ENCODE peak calls at places on chromosomes 12 and 14, in eight cellular contexts. One of them, this sample, is unnamed.

GRCh38 chr14:75989134-75989533 is 3.6 kb downstream of the IFT43 start:
- DNase-seq in neural crest cell: no peak
- DNase-seq in thoracic aorta: no peak
- DNase-seq in tibial nerve: no peak
- DNase-seq in HL-60: no peak
- DNase-seq in AG09319: peak
- DNase-seq in Peyer's patch: no peak
- DNase-seq in suprapubic skin: no peak
- DNase-seq in this sample: no peak

GRCh38 chr14:105448706-105449111 is 25.9 kb upstream of the CRIP2 start:
- DNase-seq in neural crest cell: peak
- DNase-seq in thoracic aorta: no peak
- DNase-seq in tibial nerve: peak
- DNase-seq in HL-60: no peak
- DNase-seq in AG09319: no peak
- DNase-seq in Peyer's patch: peak
- DNase-seq in suprapubic skin: no peak
- DNase-seq in this sample: peak

GRCh38 chr14:99515301-99516155 is 34.3 kb downstream of the CCNK start:
- DNase-seq in neural crest cell: no peak
- DNase-seq in thoracic aorta: no peak
- DNase-seq in tibial nerve: peak
- DNase-seq in HL-60: no peak
- DNase-seq in AG09319: no peak
- DNase-seq in Peyer's patch: no peak
- DNase-seq in suprapubic skin: peak
- DNase-seq in this sample: no peak

GRCh38 chr12:92759634-92760268 is 57.0 kb downstream of the PLEKHG7 start:
- DNase-seq in neural crest cell: no peak
- DNase-seq in thoracic aorta: no peak
- DNase-seq in tibial nerve: no peak
- DNase-seq in HL-60: peak
- DNase-seq in AG09319: no peak
- DNase-seq in Peyer's patch: no peak
- DNase-seq in suprapubic skin: no peak
- DNase-seq in this sample: no peak

GRCh38 chr12:101697197-101697929 is at the start of gene CHPT1:
- DNase-seq in neural crest cell: peak
- DNase-seq in thoracic aorta: peak
- DNase-seq in tibial nerve: peak
- DNase-seq in HL-60: peak
- DNase-seq in AG09319: no peak
- DNase-seq in Peyer's patch: peak
- DNase-seq in suprapubic skin: peak
- DNase-seq in this sample: peak

GRCh38 chr14:31059152-31059924 is 33.2 kb upstream of the STRN3 start:
- DNase-seq in neural crest cell: no peak
- DNase-seq in thoracic aorta: no peak
- DNase-seq in tibial nerve: no peak
- DNase-seq in HL-60: peak
- DNase-seq in AG09319: peak
- DNase-seq in Peyer's patch: no peak
- DNase-seq in suprapubic skin: no peak
- DNase-seq in this sample: no peak

GRCh38 chr14:20679907-20680306 is 4.5 kb upstream of the RNASE4 start:
- DNase-seq in neural crest cell: no peak
- DNase-seq in thoracic aorta: no peak
- DNase-seq in tibial nerve: no peak
- DNase-seq in HL-60: no peak
- DNase-seq in AG09319: no peak
- DNase-seq in Peyer's patch: no peak
- DNase-seq in suprapubic skin: no peak
- DNase-seq in this sample: no peak

GRCh38 chr14:70782361-70782760 is 27.0 kb downstream of the MAP3K9 start:
- DNase-seq in neural crest cell: no peak
- DNase-seq in thoracic aorta: no peak
- DNase-seq in tibial nerve: no peak
- DNase-seq in HL-60: no peak
- DNase-seq in AG09319: no peak
- DNase-seq in Peyer's patch: no peak
- DNase-seq in suprapubic skin: no peak
- DNase-seq in this sample: no peak

GRCh38 chr14:43988989-43989388 is 518.1 kb downstream of the FSCB start:
- DNase-seq in neural crest cell: no peak
- DNase-seq in thoracic aorta: no peak
- DNase-seq in tibial nerve: no peak
- DNase-seq in HL-60: no peak
- DNase-seq in AG09319: no peak
- DNase-seq in Peyer's patch: no peak
- DNase-seq in suprapubic skin: no peak
- DNase-seq in this sample: no peak

GRCh38 chr12:132282950-132283771 is 46.2 kb downstream of the GALNT9 start:
- DNase-seq in neural crest cell: no peak
- DNase-seq in thoracic aorta: no peak
- DNase-seq in tibial nerve: no peak
- DNase-seq in HL-60: no peak
- DNase-seq in AG09319: no peak
- DNase-seq in Peyer's patch: no peak
- DNase-seq in suprapubic skin: no peak
- DNase-seq in this sample: no peak

GRCh38 chr12:44874981-44875416 is 1.1 kb downstream of the NELL2 start:
- DNase-seq in neural crest cell: no peak
- DNase-seq in thoracic aorta: no peak
- DNase-seq in tibial nerve: no peak
- DNase-seq in HL-60: no peak
- DNase-seq in AG09319: no peak
- DNase-seq in Peyer's patch: peak
- DNase-seq in suprapubic skin: no peak
- DNase-seq in this sample: no peak

GRCh38 chr12:48777501-48778400 is 11.1 kb downstream of the ADCY6 start:
- DNase-seq in neural crest cell: no peak
- DNase-seq in thoracic aorta: no peak
- DNase-seq in tibial nerve: no peak
- DNase-seq in HL-60: no peak
- DNase-seq in AG09319: no peak
- DNase-seq in Peyer's patch: no peak
- DNase-seq in suprapubic skin: no peak
- DNase-seq in this sample: no peak

GRCh38 chr14:23514009-23514962 is 37.3 kb downstream of the ZFHX2 start:
- DNase-seq in neural crest cell: no peak
- DNase-seq in thoracic aorta: no peak
- DNase-seq in tibial nerve: no peak
- DNase-seq in HL-60: no peak
- DNase-seq in AG09319: no peak
- DNase-seq in Peyer's patch: no peak
- DNase-seq in suprapubic skin: no peak
- DNase-seq in this sample: no peak

GRCh38 chr12:1544991-1545700 is 49.2 kb downstream of the FBXL14 start:
- DNase-seq in neural crest cell: no peak
- DNase-seq in thoracic aorta: no peak
- DNase-seq in tibial nerve: no peak
- DNase-seq in HL-60: no peak
- DNase-seq in AG09319: no peak
- DNase-seq in Peyer's patch: no peak
- DNase-seq in suprapubic skin: no peak
- DNase-seq in this sample: no peak

GRCh38 chr12:20367731-20368652 is at the start of gene PDE3A:
- DNase-seq in neural crest cell: peak
- DNase-seq in thoracic aorta: no peak
- DNase-seq in tibial nerve: peak
- DNase-seq in HL-60: peak
- DNase-seq in AG09319: no peak
- DNase-seq in Peyer's patch: peak
- DNase-seq in suprapubic skin: peak
- DNase-seq in this sample: peak

GRCh38 chr12:11897923-11898322 is 172.8 kb upstream of the BCL2L14 start:
- DNase-seq in neural crest cell: no peak
- DNase-seq in thoracic aorta: no peak
- DNase-seq in tibial nerve: no peak
- DNase-seq in HL-60: no peak
- DNase-seq in AG09319: no peak
- DNase-seq in Peyer's patch: no peak
- DNase-seq in suprapubic skin: no peak
- DNase-seq in this sample: no peak

GRCh38 chr12:11906284-11906935 is 164.3 kb upstream of the BCL2L14 start:
- DNase-seq in neural crest cell: no peak
- DNase-seq in thoracic aorta: no peak
- DNase-seq in tibial nerve: no peak
- DNase-seq in HL-60: no peak
- DNase-seq in AG09319: peak
- DNase-seq in Peyer's patch: no peak
- DNase-seq in suprapubic skin: no peak
- DNase-seq in this sample: no peak

GRCh38 chr12:11904124-11904523 is 166.6 kb upstream of the BCL2L14 start:
- DNase-seq in neural crest cell: no peak
- DNase-seq in thoracic aorta: no peak
- DNase-seq in tibial nerve: no peak
- DNase-seq in HL-60: no peak
- DNase-seq in AG09319: no peak
- DNase-seq in Peyer's patch: no peak
- DNase-seq in suprapubic skin: no peak
- DNase-seq in this sample: no peak

GRCh38 chr12:11902525-11902875 is 168.2 kb upstream of the BCL2L14 start:
- DNase-seq in neural crest cell: no peak
- DNase-seq in thoracic aorta: no peak
- DNase-seq in tibial nerve: no peak
- DNase-seq in HL-60: no peak
- DNase-seq in AG09319: no peak
- DNase-seq in Peyer's patch: no peak
- DNase-seq in suprapubic skin: no peak
- DNase-seq in this sample: no peak

DNA sequence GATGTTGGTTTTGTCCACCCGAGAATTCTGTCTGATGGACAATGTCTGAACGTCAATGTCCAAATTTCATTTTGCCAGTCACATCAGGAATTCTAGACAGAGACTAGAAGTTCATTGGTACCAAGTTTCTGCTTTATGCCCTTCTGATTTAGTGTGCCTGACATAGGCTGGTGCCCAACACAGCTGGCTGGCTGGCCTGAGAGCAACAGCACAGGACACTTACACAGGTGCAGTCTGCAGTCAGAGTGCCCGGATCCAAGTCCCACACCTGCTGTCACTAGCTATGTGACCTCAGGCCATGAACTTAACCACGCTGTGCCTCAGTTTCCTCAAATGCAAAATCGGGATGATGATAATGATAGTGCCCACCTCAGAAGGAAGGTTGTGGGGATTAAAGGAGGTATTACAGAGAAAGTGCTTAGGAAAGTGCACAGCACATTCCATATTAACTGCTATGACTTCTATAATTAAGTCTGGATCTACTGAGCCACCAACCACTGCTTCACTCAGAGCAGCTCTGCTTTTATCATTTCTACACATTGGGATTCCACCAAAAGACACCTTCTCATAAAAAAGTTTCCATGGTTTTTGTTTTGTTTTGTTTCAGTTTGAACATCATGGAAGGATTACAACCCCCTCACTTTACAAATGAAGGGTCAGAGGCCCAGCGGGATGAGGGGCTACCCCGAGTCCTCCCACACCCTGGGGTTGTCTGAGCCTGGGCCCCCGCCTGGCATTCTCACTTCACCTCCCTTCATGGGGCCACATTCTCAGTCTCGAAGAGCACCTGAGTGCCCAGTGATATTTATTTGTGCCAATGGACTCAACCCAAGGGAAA is 168.8 kb upstream of the BCL2L14 start:
- DNase-seq in neural crest cell: no peak
- DNase-seq in thoracic aorta: no peak
- DNase-seq in tibial nerve: no peak
- DNase-seq in HL-60: no peak
- DNase-seq in AG09319: no peak
- DNase-seq in Peyer's patch: no peak
- DNase-seq in suprapubic skin: no peak
- DNase-seq in this sample: no peak
- TF ChIP-seq CTCF in neural crest cell: no peak
- TF ChIP-seq CTCF in thoracic aorta: no peak
- TF ChIP-seq CTCF in tibial nerve: no peak
- TF ChIP-seq CTCF in HL-60: no peak
- TF ChIP-seq CTCF in AG09319: no peak
- TF ChIP-seq CTCF in Peyer's patch: no peak
- TF ChIP-seq CTCF in suprapubic skin: no peak
- TF ChIP-seq CTCF in this sample: no peak

GRCh38 chr12:116697305-116698130 is 40.4 kb downstream of the SPRING1 start:
- DNase-seq in neural crest cell: no peak
- DNase-seq in thoracic aorta: no peak
- DNase-seq in tibial nerve: no peak
- DNase-seq in HL-60: no peak
- DNase-seq in AG09319: no peak
- DNase-seq in Peyer's patch: no peak
- DNase-seq in suprapubic skin: no peak
- DNase-seq in this sample: peak
- TF ChIP-seq CTCF in neural crest cell: peak
- TF ChIP-seq CTCF in thoracic aorta: no peak
- TF ChIP-seq CTCF in tibial nerve: no peak
- TF ChIP-seq CTCF in HL-60: no peak
- TF ChIP-seq CTCF in AG09319: peak
- TF ChIP-seq CTCF in Peyer's patch: no peak
- TF ChIP-seq CTCF in suprapubic skin: no peak
- TF ChIP-seq CTCF in this sample: no peak

DNA sequence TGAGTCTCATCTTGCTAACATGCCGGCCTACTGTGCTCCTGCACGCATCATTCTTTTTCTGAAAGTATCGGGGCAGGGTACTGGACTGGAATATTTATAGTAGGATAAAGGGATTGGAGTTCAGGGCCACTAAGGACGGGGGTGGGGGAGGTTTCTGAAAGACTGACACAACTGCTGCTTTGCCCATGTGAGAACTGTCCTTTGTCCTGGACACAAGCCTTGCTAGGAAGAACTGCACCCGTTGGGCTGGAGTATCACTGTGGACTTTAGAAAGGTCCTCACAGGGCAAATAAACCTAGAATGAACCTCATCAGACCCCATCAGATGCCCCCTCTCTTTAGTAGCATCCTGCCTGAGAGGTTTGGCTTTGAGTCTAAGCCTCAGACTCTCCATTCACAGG is 87.6 kb downstream of the PRMT8 start:
- DNase-seq in neural crest cell: no peak
- DNase-seq in thoracic aorta: no peak
- DNase-seq in tibial nerve: no peak
- DNase-seq in HL-60: no peak
- DNase-seq in AG09319: no peak
- DNase-seq in Peyer's patch: no peak
- DNase-seq in suprapubic skin: no peak
- DNase-seq in this sample: no peak
- TF ChIP-seq CTCF in neural crest cell: no peak
- TF ChIP-seq CTCF in thoracic aorta: no peak
- TF ChIP-seq CTCF in tibial nerve: no peak
- TF ChIP-seq CTCF in HL-60: no peak
- TF ChIP-seq CTCF in AG09319: no peak
- TF ChIP-seq CTCF in Peyer's patch: no peak
- TF ChIP-seq CTCF in suprapubic skin: no peak
- TF ChIP-seq CTCF in this sample: no peak

DNA sequence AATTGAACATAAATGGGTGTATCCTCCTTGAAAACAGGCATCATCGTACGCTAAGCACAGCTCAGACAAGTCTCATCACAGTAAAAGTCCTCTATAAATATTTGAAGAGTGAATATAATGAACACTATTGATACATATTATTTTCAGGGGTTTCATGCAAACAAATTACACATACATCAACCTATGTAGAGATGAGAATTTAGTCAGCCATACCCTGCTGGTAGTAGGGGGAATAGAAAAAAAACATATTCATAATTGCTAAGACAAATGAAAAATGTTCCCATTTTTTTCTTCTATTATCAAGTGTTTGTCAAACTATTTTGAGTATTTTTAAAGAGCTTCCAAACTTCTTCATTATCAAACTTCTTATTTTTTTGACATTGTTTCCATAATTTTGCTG is 205.6 kb upstream of the SOX5 start:
- DNase-seq in neural crest cell: no peak
- DNase-seq in thoracic aorta: no peak
- DNase-seq in tibial nerve: no peak
- DNase-seq in HL-60: no peak
- DNase-seq in AG09319: no peak
- DNase-seq in Peyer's patch: no peak
- DNase-seq in suprapubic skin: no peak
- DNase-seq in this sample: no peak
- TF ChIP-seq CTCF in neural crest cell: peak
- TF ChIP-seq CTCF in thoracic aorta: no peak
- TF ChIP-seq CTCF in tibial nerve: no peak
- TF ChIP-seq CTCF in HL-60: no peak
- TF ChIP-seq CTCF in AG09319: no peak
- TF ChIP-seq CTCF in Peyer's patch: no peak
- TF ChIP-seq CTCF in suprapubic skin: no peak
- TF ChIP-seq CTCF in this sample: peak

This sample was measured in glutamatergic neuron.